ENCODE peak calls at places on chromosomes 7 and 10, in seven cellular contexts. Z is brain microvascular endothelial cell, E is A549, C is colonic mucosa, Q is keratinocyte, X is endothelial cell, U is DMS153. G is an unnamed sample.

GRCh38 chr10:46228076-46229071 is 58.4 kb upstream of the ANTXRL start:
- DNase-seq in Z (peak; percentile 68), E (peak; percentile 89), C (peak; percentile 72), Q (no peak), X (peak; percentile 70), U (no peak), G (peak; percentile 90)

GRCh38 chr7:7565746-7566650 is 686 bp upstream of the MIOS start:
- DNase-seq in Z (no peak), E (peak; percentile 8), C (peak; percentile 51), Q (peak; percentile 52), X (peak; percentile 10), U (no peak), G (no peak)

GRCh38 chr10:85333594-85333993 is 1005.2 kb downstream of the CCSER2 start:
- DNase-seq in Z (no peak), E (no peak), C (no peak), Q (no peak), X (no peak), U (no peak), G (no peak)

GRCh38 chr10:128210215-128211063 is 84.2 kb upstream of the MKI67 start:
- DNase-seq in Z (no peak), E (peak; percentile 87), C (peak; percentile 79), Q (no peak), X (peak; percentile 85), U (no peak), G (peak; percentile 93)

GRCh38 chr7:80439894-80440811 is 71.7 kb downstream of the GNAT3 start:
- DNase-seq in Z (peak; percentile 65), E (no peak), C (no peak), Q (no peak), X (no peak), U (no peak), G (no peak)

GRCh38 chr10:7659560-7659959 is 7.2 kb downstream of the ITIH5 start:
- DNase-seq in Z (no peak), E (no peak), C (no peak), Q (no peak), X (no peak), U (no peak), G (no peak)

GRCh38 chr10:132817701-132818211 is 31.8 kb upstream of the NKX6-2 start:
- DNase-seq in Z (no peak), E (no peak), C (no peak), Q (no peak), X (no peak), U (no peak), G (no peak)

GRCh38 chr10:80571352-80571751 is 33.6 kb downstream of the SH2D4B start:
- DNase-seq in Z (no peak), E (no peak), C (no peak), Q (no peak), X (no peak), U (no peak), G (peak; percentile 62)

GRCh38 chr10:29443745-29444523 is 155.1 kb downstream of the LYZL1 start:
- DNase-seq in Z (peak; percentile 16), E (no peak), C (no peak), Q (no peak), X (no peak), U (no peak), G (no peak)

GRCh38 chr10:118980870-118981269 is 48.6 kb upstream of the NANOS1 start:
- DNase-seq in Z (no peak), E (no peak), C (no peak), Q (no peak), X (no peak), U (no peak), G (no peak)

GRCh38 chr7:95952851-95953250 is 180.5 kb downstream of the DYNC1I1 start:
- DNase-seq in Z (no peak), E (no peak), C (no peak), Q (no peak), X (no peak), U (no peak), G (no peak)

GRCh38 chr7:38195804-38196595 is 18.0 kb downstream of the STARD3NL start:
- DNase-seq in Z (peak; percentile 35), E (no peak), C (no peak), Q (no peak), X (no peak), U (no peak), G (no peak)

GRCh38 chr7:87474533-87475358 is 734 bp downstream of the ABCB4 start:
- DNase-seq in Z (peak; percentile 28), E (no peak), C (peak; percentile 32), Q (no peak), X (no peak), U (no peak), G (no peak)

GRCh38 chr7:96562966-96563365 is 146.7 kb downstream of the SEM1 start:
- DNase-seq in Z (no peak), E (no peak), C (no peak), Q (no peak), X (no peak), U (no peak), G (no peak)

GRCh38 chr7:157568071-157568784 is 231.4 kb downstream of the DNAJB6 start:
- DNase-seq in Z (no peak), E (no peak), C (no peak), Q (no peak), X (no peak), U (no peak), G (no peak)

GRCh38 chr10:12508165-12508564 is 158.8 kb downstream of the CAMK1D start:
- DNase-seq in Z (no peak), E (no peak), C (no peak), Q (no peak), X (no peak), U (no peak), G (no peak)

G was measured in mesenteric fat pad.